ENCODE peak calls at places on chromosomes 5 and 9, in seven cellular contexts. One of them, this sample, is unnamed.

GRCh38 chr5:75007537-75007847 is 44.9 kb downstream of the GCNT4 start:
- DNase-seq in upper lobe of right lung: no peak
- DNase-seq in activated naive CD8-positive, alpha-beta T cell treated with anti-CD3 and anti-CD28 coated beads, Interleukin-2, amount 10 ng/mL, durations not matched to agents 7 days and 5 days: no peak
- DNase-seq in B cell: no peak
- DNase-seq in HFFc6: peak
- DNase-seq in A172: no peak
- DNase-seq in ACHN: no peak
- DNase-seq in this sample: no peak

GRCh38 chr5:174052636-174053035 is 7.1 kb downstream of the NSG2 start:
- DNase-seq in B cell: no peak
- DNase-seq in activated naive CD8-positive, alpha-beta T cell treated with anti-CD3 and anti-CD28 coated beads, Interleukin-2, amount 10 ng/mL, durations not matched to agents 7 days and 5 days: no peak
- DNase-seq in A172: no peak
- DNase-seq in upper lobe of right lung: no peak
- DNase-seq in HFFc6: no peak
- DNase-seq in ACHN: no peak
- DNase-seq in this sample: no peak

GRCh38 chr5:78112931-78113330 is 181.6 kb downstream of the AP3B1 start:
- DNase-seq in HFFc6: no peak
- DNase-seq in B cell: no peak
- DNase-seq in activated naive CD8-positive, alpha-beta T cell treated with anti-CD3 and anti-CD28 coated beads, Interleukin-2, amount 10 ng/mL, durations not matched to agents 7 days and 5 days: no peak
- DNase-seq in upper lobe of right lung: no peak
- DNase-seq in ACHN: no peak
- DNase-seq in A172: no peak
- DNase-seq in this sample: no peak

GRCh38 chr5:151141535-151141934 is 16.0 kb downstream of the ANXA6 start:
- DNase-seq in ACHN: no peak
- DNase-seq in upper lobe of right lung: no peak
- DNase-seq in HFFc6: no peak
- DNase-seq in A172: peak
- DNase-seq in B cell: peak
- DNase-seq in activated naive CD8-positive, alpha-beta T cell treated with anti-CD3 and anti-CD28 coated beads, Interleukin-2, amount 10 ng/mL, durations not matched to agents 7 days and 5 days: no peak
- DNase-seq in this sample: no peak

GRCh38 chr5:137738947-137739346 is 3.1 kb upstream of the KLHL3 start:
- DNase-seq in HFFc6: no peak
- DNase-seq in activated naive CD8-positive, alpha-beta T cell treated with anti-CD3 and anti-CD28 coated beads, Interleukin-2, amount 10 ng/mL, durations not matched to agents 7 days and 5 days: no peak
- DNase-seq in ACHN: no peak
- DNase-seq in upper lobe of right lung: no peak
- DNase-seq in B cell: no peak
- DNase-seq in A172: no peak
- DNase-seq in this sample: no peak

GRCh38 chr5:126525630-126526245 is 69.3 kb downstream of the ALDH7A1 start:
- DNase-seq in upper lobe of right lung: no peak
- DNase-seq in B cell: no peak
- DNase-seq in ACHN: no peak
- DNase-seq in activated naive CD8-positive, alpha-beta T cell treated with anti-CD3 and anti-CD28 coated beads, Interleukin-2, amount 10 ng/mL, durations not matched to agents 7 days and 5 days: no peak
- DNase-seq in HFFc6: no peak
- DNase-seq in A172: no peak
- DNase-seq in this sample: no peak

GRCh38 chr5:139050432-139050831 is 147.7 kb downstream of the SIL1 start:
- DNase-seq in HFFc6: no peak
- DNase-seq in ACHN: no peak
- DNase-seq in B cell: no peak
- DNase-seq in activated naive CD8-positive, alpha-beta T cell treated with anti-CD3 and anti-CD28 coated beads, Interleukin-2, amount 10 ng/mL, durations not matched to agents 7 days and 5 days: no peak
- DNase-seq in A172: no peak
- DNase-seq in upper lobe of right lung: no peak
- DNase-seq in this sample: no peak

GRCh38 chr9:74800226-74800625 is 87.5 kb downstream of the TRPM6 start:
- DNase-seq in ACHN: no peak
- DNase-seq in activated naive CD8-positive, alpha-beta T cell treated with anti-CD3 and anti-CD28 coated beads, Interleukin-2, amount 10 ng/mL, durations not matched to agents 7 days and 5 days: no peak
- DNase-seq in upper lobe of right lung: no peak
- DNase-seq in B cell: no peak
- DNase-seq in HFFc6: no peak
- DNase-seq in A172: no peak
- DNase-seq in this sample: no peak

GRCh38 chr5:154771383-154771901 is 16.3 kb downstream of the LARP1 start:
- DNase-seq in ACHN: peak
- DNase-seq in A172: no peak
- DNase-seq in HFFc6: peak
- DNase-seq in activated naive CD8-positive, alpha-beta T cell treated with anti-CD3 and anti-CD28 coated beads, Interleukin-2, amount 10 ng/mL, durations not matched to agents 7 days and 5 days: no peak
- DNase-seq in B cell: no peak
- DNase-seq in upper lobe of right lung: no peak
- DNase-seq in this sample: no peak

GRCh38 chr9:132993511-132993939 is 15.0 kb downstream of the GFI1B start:
- DNase-seq in activated naive CD8-positive, alpha-beta T cell treated with anti-CD3 and anti-CD28 coated beads, Interleukin-2, amount 10 ng/mL, durations not matched to agents 7 days and 5 days: no peak
- DNase-seq in A172: no peak
- DNase-seq in upper lobe of right lung: no peak
- DNase-seq in ACHN: no peak
- DNase-seq in HFFc6: no peak
- DNase-seq in B cell: no peak
- DNase-seq in this sample: no peak

GRCh38 chr5:4630031-4630430 is 510.1 kb upstream of the ADAMTS16 start:
- DNase-seq in A172: peak
- DNase-seq in upper lobe of right lung: no peak
- DNase-seq in activated naive CD8-positive, alpha-beta T cell treated with anti-CD3 and anti-CD28 coated beads, Interleukin-2, amount 10 ng/mL, durations not matched to agents 7 days and 5 days: no peak
- DNase-seq in ACHN: no peak
- DNase-seq in HFFc6: no peak
- DNase-seq in B cell: no peak
- DNase-seq in this sample: no peak

GRCh38 chr9:3842839-3843238 is 317.0 kb upstream of the RFX3 start:
- DNase-seq in B cell: no peak
- DNase-seq in upper lobe of right lung: no peak
- DNase-seq in HFFc6: no peak
- DNase-seq in activated naive CD8-positive, alpha-beta T cell treated with anti-CD3 and anti-CD28 coated beads, Interleukin-2, amount 10 ng/mL, durations not matched to agents 7 days and 5 days: no peak
- DNase-seq in A172: no peak
- DNase-seq in ACHN: no peak
- DNase-seq in this sample: no peak